ENCODE peak calls at places on chromosomes 2 and 18, in four cellular contexts. X is GM12878, D is WTC11, R is HepG2. B is an unnamed sample.

GRCh38 chr2:167890739-167891138 is 356.7 kb downstream of the STK39 start:
- DNase-seq in X (no peak), D (no peak), R (no peak), B (no peak)

GRCh38 chr2:110114007-110114591 is 1.5 kb downstream of the MALL start:
- DNase-seq in X (no peak), D (no peak), R (peak), B (no peak)

GRCh38 chr2:10989151-10989550 is 77.4 kb downstream of the KCNF1 start:
- DNase-seq in X (no peak), D (no peak), R (no peak), B (no peak)

GRCh38 chr18:35024965-35025364 is 16.2 kb upstream of the MAPRE2 start:
- DNase-seq in X (no peak), D (no peak), R (peak), B (no peak)

GRCh38 chr2:19554520-19554919 is 196.1 kb upstream of the OSR1 start:
- DNase-seq in X (no peak), D (no peak), R (no peak), B (no peak)

GRCh38 chr2:120867290-120868231 is 131.9 kb downstream of the GLI2 start:
- DNase-seq in X (no peak), D (peak), R (no peak), B (peak)

GRCh38 chr2:126696644-126697520 is 40.9 kb downstream of the GYPC start:
- DNase-seq in X (no peak), D (no peak), R (no peak), B (no peak)

GRCh38 chr18:12820526-12820925 is 63.5 kb downstream of the PTPN2 start:
- DNase-seq in X (no peak), D (no peak), R (no peak), B (no peak)

GRCh38 chr2:73985318-73986084 is 791 bp downstream of the TET3 start:
- DNase-seq in X (no peak), D (no peak), R (peak), B (peak)

GRCh38 chr2:191187105-191187829 is 36.5 kb upstream of the STAT4 start:
- DNase-seq in X (no peak), D (no peak), R (no peak), B (no peak)

GRCh38 chr2:20430035-20430434 is 16.8 kb upstream of the RHOB start:
- DNase-seq in X (no peak), D (no peak), R (no peak), B (no peak)

GRCh38 chr2:181457741-181458425 is 697 bp downstream of the ITGA4 start:
- DNase-seq in X (no peak), D (peak), R (no peak), B (no peak)

GRCh38 chr2:232900811-232901701 is 31.0 kb downstream of the SNORC start:
- DNase-seq in X (no peak), D (no peak), R (no peak), B (no peak)

GRCh38 chr2:60355849-60356261 is 197.6 kb downstream of the BCL11A start:
- DNase-seq in X (no peak), D (no peak), R (no peak), B (no peak)

GRCh38 chr2:29218071-29218470 is 102.9 kb downstream of the CLIP4 start:
- DNase-seq in X (no peak), D (no peak), R (no peak), B (no peak)

GRCh38 chr2:96599941-96600340 is 38.2 kb downstream of the KANSL3 start:
- DNase-seq in X (no peak), D (no peak), R (no peak), B (no peak)

GRCh38 chr2:83802604-83803003 is 656.5 kb downstream of the SUCLG1 start:
- DNase-seq in X (no peak), D (no peak), R (no peak), B (no peak)

GRCh38 chr18:57051586-57052044 is 95.3 kb upstream of the BOD1L2 start:
- DNase-seq in X (peak), D (no peak), R (no peak), B (peak)

GRCh38 chr2:189799531-189799930 is 15.3 kb downstream of the PMS1 start:
- DNase-seq in X (no peak), D (no peak), R (no peak), B (no peak)

GRCh38 chr2:72892506-72893173 is 5.4 kb downstream of the SPR start:
- DNase-seq in X (no peak), D (peak), R (peak), B (no peak)

GRCh38 chr2:9484533-9484932 is 10.2 kb downstream of the IAH1 start:
- DNase-seq in X (no peak), D (no peak), R (no peak), B (no peak)

GRCh38 chr18:61669320-61669719 is 223.5 kb downstream of the RNF152 start:
- DNase-seq in X (no peak), D (no peak), R (no peak), B (no peak)

GRCh38 chr2:69720404-69720803 is 21.5 kb upstream of the ANXA4 start:
- DNase-seq in X (no peak), D (no peak), R (no peak), B (peak)

GRCh38 chr18:31225668-31226067 is 63.0 kb upstream of the DSC1 start:
- DNase-seq in X (no peak), D (peak), R (peak), B (no peak)

GRCh38 chr18:47936975-47937374 is 6.5 kb upstream of the SMAD2 start:
- DNase-seq in X (no peak), D (no peak), R (no peak), B (no peak)

DNA sequence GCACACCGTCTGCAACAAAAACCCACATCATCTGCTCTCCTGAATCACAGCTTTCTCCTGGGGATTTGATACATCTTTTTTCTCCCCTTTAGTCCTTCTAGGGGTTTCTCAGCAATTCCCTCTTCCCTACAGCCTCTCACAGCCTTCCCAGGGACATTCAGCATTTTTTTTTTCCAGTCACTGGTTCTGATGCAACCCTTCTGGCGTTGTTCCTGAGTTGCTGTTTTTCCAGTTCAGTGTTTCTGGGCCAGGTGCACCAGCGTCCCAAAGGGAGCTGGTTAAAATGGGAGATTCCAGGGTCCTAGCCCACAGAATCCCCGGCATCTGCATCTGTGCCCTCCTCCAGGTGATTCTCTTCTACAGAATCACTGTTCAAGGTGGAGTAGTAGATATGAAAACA is 36.1 kb downstream of the ADCY3 start:
- DNase-seq in X (no peak), D (no peak), R (no peak), B (no peak)
- TF ChIP-seq TCF7 in X (no peak), D (no peak), R (no peak), B (no peak)

DNA sequence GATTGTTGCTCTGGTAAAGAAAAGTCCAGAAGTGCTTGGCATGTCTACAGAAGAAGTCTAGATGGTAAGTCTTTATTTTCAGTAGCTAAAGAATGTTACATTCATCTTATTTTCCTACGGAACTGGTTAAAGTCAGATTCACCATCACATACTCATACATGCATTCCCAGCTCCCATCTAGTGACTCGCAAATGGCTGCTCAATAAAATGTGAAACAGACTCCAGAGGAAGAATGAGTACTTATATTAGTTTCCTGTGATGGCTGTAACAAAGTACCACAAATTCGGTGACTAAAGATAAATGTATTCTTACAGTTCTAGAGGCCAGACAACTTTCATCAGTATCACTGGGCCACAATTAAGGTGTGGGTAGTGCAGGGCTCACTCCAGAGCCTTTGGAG is 797.2 kb downstream of the SATB2 start:
- DNase-seq in X (no peak), D (no peak), R (no peak), B (no peak)
- TF ChIP-seq TCF7 in X (no peak), D (no peak), R (no peak), B (no peak)

GRCh38 chr2:101124061-101124460 is 27.1 kb downstream of the TBC1D8 start:
- DNase-seq in X (no peak), D (no peak), R (peak), B (no peak)

GRCh38 chr2:101125374-101125773 is 25.8 kb downstream of the TBC1D8 start:
- DNase-seq in X (no peak), D (no peak), R (peak), B (no peak)

GRCh38 chr2:101125799-101126198 is 25.4 kb downstream of the TBC1D8 start:
- DNase-seq in X (no peak), D (no peak), R (no peak), B (no peak)

GRCh38 chr2:101127319-101128056 is 23.7 kb downstream of the TBC1D8 start:
- DNase-seq in X (no peak), D (no peak), R (no peak), B (no peak)

GRCh38 chr2:101124684-101125366 is 26.4 kb downstream of the TBC1D8 start:
- DNase-seq in X (no peak), D (no peak), R (peak), B (no peak)
- TF ChIP-seq TCF7 in X (no peak), D (no peak), R (peak), B (no peak)

GRCh38 chr18:41783065-41783818 is 171.8 kb upstream of the PIK3C3 start:
- DNase-seq in X (no peak), D (no peak), R (no peak), B (no peak)
- TF ChIP-seq TCF7 in X (no peak), D (no peak), R (no peak), B (no peak)

B was measured in K562.